ENCODE peak calls at places on chromosomes 3 and 15, in four cellular contexts. I is H1, E is HepG2, H is K562. A is an unnamed sample.

GRCh38 chr15:32718082-32718821 is 448 bp downstream of the GREM1 start:
- DNase-seq in I (no peak), H (no peak), E (no peak), A (no peak)

GRCh38 chr3:11807651-11808050 is 39.0 kb downstream of the TAMM41 start:
- DNase-seq in E (no peak), I (no peak), H (no peak), A (no peak)

GRCh38 chr3:150878290-150878689 is 26.9 kb downstream of the MINDY4B start:
- DNase-seq in I (no peak), H (no peak), E (no peak), A (no peak)

GRCh38 chr3:135860761-135861160 is 104.8 kb upstream of the PPP2R3A start:
- DNase-seq in H (no peak), E (no peak), I (no peak), A (no peak)

GRCh38 chr3:123948449-123948848 is 12.6 kb downstream of the CCDC14 start:
- DNase-seq in E (no peak), I (no peak), H (no peak), A (no peak)

GRCh38 chr15:61530769-61531168 is 301.7 kb upstream of the RORA start:
- DNase-seq in H (peak; percentile 15), E (no peak), I (peak; percentile 48), A (no peak)

GRCh38 chr3:12479919-12480425 is 4.3 kb upstream of the TSEN2 start:
- DNase-seq in I (peak; percentile 64), H (peak; percentile 76), E (peak; percentile 66), A (peak; percentile 82)

GRCh38 chr3:182325213-182325941 is 467.9 kb upstream of the ATP11B start:
- DNase-seq in E (no peak), H (no peak), I (no peak), A (no peak)

GRCh38 chr15:99110581-99111320 is 5.9 kb downstream of the SYNM start:
- DNase-seq in H (no peak), I (no peak), E (no peak), A (no peak)

GRCh38 chr15:63503739-63504246 is 600 bp upstream of the USP3 start:
- DNase-seq in I (no peak), H (peak; percentile 69), E (peak; percentile 71), A (peak; percentile 48)

GRCh38 chr15:34154725-34155204 is 52.9 kb downstream of the PGBD4 start:
- DNase-seq in H (no peak), E (no peak), I (no peak), A (peak; percentile 87)

GRCh38 chr3:43389388-43390254 is 103.3 kb downstream of the SNRK start:
- DNase-seq in E (peak; percentile 30), H (no peak), I (no peak), A (no peak)

GRCh38 chr3:118478706-118479276 is 555.9 kb downstream of the IGSF11 start:
- DNase-seq in I (no peak), H (no peak), E (no peak), A (no peak)

GRCh38 chr3:194310060-194310481 is 41.1 kb downstream of the CPN2 start:
- DNase-seq in H (no peak), E (no peak), I (no peak), A (no peak)

GRCh38 chr15:70347766-70348558 is 250.2 kb upstream of the TLE3 start:
- DNase-seq in H (no peak), E (no peak), I (no peak), A (no peak)

GRCh38 chr15:100733786-100734185 is 131.4 kb downstream of the ASB7 start:
- DNase-seq in E (no peak), I (no peak), H (no peak), A (no peak)

GRCh38 chr15:52191207-52191606 is at the start of gene GNB5:
- DNase-seq in E (no peak), I (no peak), H (no peak), A (no peak)

GRCh38 chr3:177229791-177230190 is 32.5 kb upstream of the TBL1XR1 start:
- DNase-seq in I (no peak), H (no peak), E (peak; percentile 29), A (no peak)

GRCh38 chr3:177228601-177229190 is 31.4 kb upstream of the TBL1XR1 start:
- DNase-seq in I (no peak), E (no peak), H (no peak), A (no peak)

GRCh38 chr3:177234121-177234520 is 36.8 kb upstream of the TBL1XR1 start:
- DNase-seq in I (no peak), E (no peak), H (no peak), A (no peak)

GRCh38 chr3:177231237-177231636 is 34.0 kb upstream of the TBL1XR1 start:
- DNase-seq in I (no peak), H (no peak), E (no peak), A (no peak)

GRCh38 chr3:177230641-177231040 is 33.4 kb upstream of the TBL1XR1 start:
- DNase-seq in I (peak; percentile 29), E (no peak), H (no peak), A (no peak)
- TF ChIP-seq PHF8 in I (no peak), E (no peak), H (no peak), A (no peak)

DNA sequence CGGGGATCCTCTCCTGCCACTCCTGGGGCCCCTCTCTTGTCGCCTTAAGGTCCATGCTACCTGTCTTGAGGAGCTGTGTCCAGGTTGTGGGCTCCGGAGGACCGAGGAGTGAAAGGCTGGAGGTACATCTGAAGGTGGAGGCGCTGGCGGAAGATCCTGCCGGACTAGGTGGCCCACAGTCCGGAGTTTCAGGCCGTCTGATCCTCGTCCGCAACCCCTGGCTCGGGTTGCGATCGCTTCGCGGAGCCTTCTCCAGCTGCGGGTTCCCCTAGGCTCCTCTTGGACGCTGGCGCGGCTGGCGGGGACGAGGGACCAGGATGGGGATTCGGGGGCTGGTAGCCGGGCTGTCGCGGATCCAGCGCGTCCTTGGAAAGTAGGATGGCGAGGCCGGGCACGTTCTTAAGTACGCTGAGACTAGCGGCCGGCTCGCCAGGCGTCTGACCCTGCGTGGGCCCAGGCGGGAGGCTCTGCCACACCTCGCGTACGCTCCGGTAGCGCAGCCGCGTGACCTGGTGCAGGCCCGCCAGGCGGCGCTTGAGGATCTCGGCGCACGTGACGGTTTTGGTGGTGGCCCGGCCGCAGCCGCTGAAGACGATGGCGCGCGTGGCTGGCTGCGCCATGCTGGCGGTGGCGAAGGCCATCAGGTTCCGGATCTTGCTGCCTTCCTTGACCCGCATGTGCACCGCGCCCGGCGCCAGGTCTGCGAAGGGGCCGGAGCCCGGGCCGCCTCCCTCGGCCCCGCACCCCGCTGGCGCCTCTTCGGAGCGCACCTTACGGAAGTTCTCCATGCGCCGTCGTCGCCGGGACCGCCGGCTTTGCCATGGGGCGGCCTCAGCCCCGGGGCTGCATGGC is 550 bp downstream of the RPP25 start:
- DNase-seq in H (peak; percentile 74), E (no peak), I (peak; percentile 84), A (peak; percentile 47)
- TF ChIP-seq PHF8 in H (no peak), E (no peak), I (peak; percentile 78), A (peak; percentile 74)

GRCh38 chr3:113885050-113885449 is 46.5 kb downstream of the GRAMD1C start:
- DNase-seq in I (no peak), H (no peak), E (no peak), A (no peak)

GRCh38 chr3:113894927-113895326 is 52.9 kb upstream of the ZDHHC23 start:
- DNase-seq in E (peak; percentile 6), H (no peak), I (no peak), A (no peak)

GRCh38 chr3:113895964-113896363 is 51.8 kb upstream of the ZDHHC23 start:
- DNase-seq in I (no peak), H (no peak), E (no peak), A (no peak)

DNA sequence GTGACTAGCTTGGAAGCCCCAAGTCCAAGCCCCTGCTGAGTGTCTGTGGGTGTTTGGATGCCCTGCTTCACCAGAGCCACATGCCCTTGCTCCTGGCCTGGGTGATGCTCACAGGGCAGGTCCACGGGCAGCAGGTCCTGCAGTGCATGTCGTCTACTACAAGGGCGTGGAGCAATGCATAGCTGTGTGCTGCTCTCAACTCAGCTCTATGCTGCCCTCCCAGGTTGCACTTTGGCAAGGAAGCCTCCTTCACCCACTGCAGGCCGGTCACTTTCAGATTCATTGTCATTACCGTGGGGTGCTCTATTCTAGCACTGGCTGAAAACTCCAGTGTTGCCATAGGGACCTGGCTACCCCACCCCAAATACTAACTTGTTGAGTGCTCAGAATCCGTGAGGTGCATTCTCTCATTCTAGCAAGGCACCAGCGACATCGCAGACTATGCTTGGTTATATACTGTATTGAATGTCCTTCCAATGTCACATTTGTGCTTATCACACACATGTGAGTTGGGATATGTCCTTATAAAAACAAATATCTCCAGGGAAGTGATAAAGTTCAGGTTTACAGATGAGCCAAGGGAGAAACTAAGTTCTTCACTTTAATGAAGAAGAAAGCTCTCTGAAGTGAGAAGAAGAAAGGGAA is 51.8 kb downstream of the GRAMD1C start:
- DNase-seq in I (peak; percentile 49), H (no peak), E (peak; percentile 20), A (no peak)
- TF ChIP-seq PHF8 in I (no peak), H (no peak), E (no peak), A (no peak)

DNA sequence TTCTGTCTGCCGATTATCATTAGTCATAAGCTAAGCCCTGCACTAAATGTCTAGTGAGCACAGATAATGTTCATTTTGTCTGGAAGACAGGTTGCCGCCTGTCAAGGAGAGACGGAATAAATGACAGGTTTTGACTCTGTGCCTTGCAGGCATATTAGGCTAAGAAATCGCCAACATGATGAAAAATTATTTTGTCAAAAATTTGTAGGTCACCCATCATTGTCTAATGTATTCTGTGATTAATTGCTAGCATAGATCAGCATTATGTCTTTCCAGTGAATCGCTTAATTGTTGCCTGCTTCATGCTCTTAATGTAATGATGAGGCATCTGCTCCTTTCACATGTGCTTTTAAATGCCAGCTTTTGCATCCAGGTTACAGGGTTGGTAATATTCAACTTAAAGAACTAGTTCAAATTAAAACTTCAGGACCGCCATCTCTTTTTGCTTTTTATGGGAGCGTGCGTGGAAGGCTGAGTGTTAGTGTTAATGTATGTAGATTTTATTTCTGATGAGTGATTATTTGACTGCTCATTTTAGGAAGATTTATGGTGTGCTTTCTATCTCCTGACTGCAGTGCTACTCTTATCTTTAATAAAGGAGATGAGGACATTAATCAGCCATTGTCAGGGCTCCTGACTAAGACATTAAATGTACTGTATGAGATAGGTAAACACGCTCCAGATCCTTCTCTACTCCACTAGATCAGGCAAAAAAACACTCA is 120.8 kb upstream of the MEIS2 start:
- DNase-seq in E (no peak), H (no peak), I (no peak), A (no peak)
- TF ChIP-seq PHF8 in E (no peak), H (no peak), I (no peak), A (no peak)

DNA sequence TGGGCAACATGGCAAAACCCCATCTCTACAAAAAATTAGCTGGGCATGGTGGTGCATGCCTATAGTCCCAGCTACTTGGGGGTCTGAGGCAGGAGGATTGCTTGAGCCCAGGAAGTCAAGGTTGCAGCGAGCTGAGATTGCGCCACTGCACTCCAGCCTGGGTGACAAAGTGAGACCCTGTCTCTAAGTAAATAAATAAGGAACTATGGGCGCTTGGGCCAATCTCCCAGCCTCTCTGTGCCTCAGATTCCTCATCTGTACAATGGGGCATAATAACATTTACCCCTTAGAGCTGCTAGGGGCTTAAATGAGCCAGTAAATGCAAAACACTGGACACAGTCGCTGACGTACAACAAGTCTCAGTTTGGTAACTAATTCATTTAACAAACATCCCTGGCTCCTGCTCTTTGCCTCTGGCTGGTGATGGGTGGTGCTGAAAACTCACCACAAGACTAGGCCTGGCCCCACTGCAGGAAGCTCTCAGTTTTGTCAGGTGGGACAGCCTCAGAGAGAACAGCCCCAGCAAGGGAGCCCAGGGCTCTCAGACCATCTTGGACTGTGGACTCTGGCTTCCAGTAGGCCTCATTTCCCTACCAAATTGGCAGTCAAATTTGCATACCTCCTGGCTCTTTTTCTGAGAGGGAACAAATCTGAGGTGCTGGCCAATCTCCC is 6.3 kb upstream of the TBC1D2B start:
- DNase-seq in I (no peak), H (no peak), E (no peak), A (no peak)
- TF ChIP-seq PHF8 in I (no peak), H (no peak), E (no peak), A (no peak)

A was measured in A549.